ENCODE peak calls at places on chromosomes 7 and 10, in four cellular contexts. One of them, this sample, is unnamed.

GRCh38 chr10:80090120-80090519 is 11.7 kb downstream of the TMEM254 start:
- DNase-seq in K562: no peak
- DNase-seq in HCT116: no peak
- DNase-seq in SK-N-SH: no peak
- DNase-seq in this sample: no peak

GRCh38 chr7:66442385-66442784 is 186.3 kb upstream of the KCTD7 start:
- DNase-seq in HCT116: no peak
- DNase-seq in K562: no peak
- DNase-seq in SK-N-SH: no peak
- DNase-seq in this sample: no peak

GRCh38 chr7:36283171-36283570 is 106.5 kb upstream of the ANLN start:
- DNase-seq in K562: no peak
- DNase-seq in HCT116: no peak
- DNase-seq in SK-N-SH: no peak
- DNase-seq in this sample: no peak

GRCh38 chr7:50197547-50197946 is 104.5 kb upstream of the ZPBP start:
- DNase-seq in SK-N-SH: no peak
- DNase-seq in K562: peak
- DNase-seq in HCT116: peak
- DNase-seq in this sample: no peak

GRCh38 chr10:132700168-132701098 is 85.5 kb downstream of the NKX6-2 start:
- DNase-seq in K562: no peak
- DNase-seq in SK-N-SH: no peak
- DNase-seq in HCT116: no peak
- DNase-seq in this sample: no peak

GRCh38 chr7:41085244-41085643 is 617.6 kb downstream of the INHBA start:
- DNase-seq in K562: no peak
- DNase-seq in HCT116: no peak
- DNase-seq in SK-N-SH: no peak
- DNase-seq in this sample: no peak

GRCh38 chr7:20240080-20240926 is 23.1 kb upstream of the MACC1 start:
- DNase-seq in SK-N-SH: no peak
- DNase-seq in K562: no peak
- DNase-seq in HCT116: no peak
- DNase-seq in this sample: no peak

GRCh38 chr7:84738583-84739150 is 448.2 kb downstream of the SEMA3D start:
- DNase-seq in HCT116: no peak
- DNase-seq in K562: no peak
- DNase-seq in SK-N-SH: no peak
- DNase-seq in this sample: no peak

GRCh38 chr7:135180122-135180521 is 9.6 kb upstream of the CYREN start:
- DNase-seq in SK-N-SH: no peak
- DNase-seq in K562: no peak
- DNase-seq in HCT116: no peak
- DNase-seq in this sample: no peak

GRCh38 chr10:2978574-2979266 is 88.6 kb upstream of the PFKP start:
- DNase-seq in HCT116: no peak
- DNase-seq in SK-N-SH: no peak
- DNase-seq in K562: no peak
- DNase-seq in this sample: no peak

GRCh38 chr10:88236121-88236743 is 346.9 kb downstream of the RNLS start:
- DNase-seq in HCT116: no peak
- DNase-seq in SK-N-SH: no peak
- DNase-seq in K562: no peak
- DNase-seq in this sample: no peak

GRCh38 chr10:130866857-130867256 is 444.7 kb downstream of the TCERG1L start:
- DNase-seq in K562: no peak
- DNase-seq in HCT116: no peak
- DNase-seq in SK-N-SH: no peak
- DNase-seq in this sample: no peak

GRCh38 chr7:106031271-106032029 is 68.4 kb downstream of the CDHR3 start:
- DNase-seq in K562: no peak
- DNase-seq in HCT116: no peak
- DNase-seq in SK-N-SH: no peak
- DNase-seq in this sample: no peak

GRCh38 chr7:89837515-89837914 is 316.8 kb upstream of the STEAP1 start:
- DNase-seq in HCT116: no peak
- DNase-seq in K562: no peak
- DNase-seq in SK-N-SH: no peak
- DNase-seq in this sample: no peak

GRCh38 chr7:99375070-99375807 is 709 bp downstream of the ARPC1B start:
- DNase-seq in HCT116: no peak
- DNase-seq in SK-N-SH: peak
- DNase-seq in K562: peak
- DNase-seq in this sample: peak

GRCh38 chr10:51960494-51960895 is 261.1 kb upstream of the CSTF2T start:
- DNase-seq in K562: peak
- DNase-seq in HCT116: peak
- DNase-seq in SK-N-SH: peak
- DNase-seq in this sample: peak

GRCh38 chr10:67861750-67862460 is 22.6 kb upstream of the SIRT1 start:
- DNase-seq in K562: no peak
- DNase-seq in SK-N-SH: no peak
- DNase-seq in HCT116: no peak
- DNase-seq in this sample: no peak

GRCh38 chr10:63718453-63718852 is 197.3 kb downstream of the REEP3 start:
- DNase-seq in HCT116: no peak
- DNase-seq in SK-N-SH: no peak
- DNase-seq in K562: no peak
- DNase-seq in this sample: no peak

GRCh38 chr7:158707610-158708009 is 3.0 kb upstream of the NCAPG2 start:
- DNase-seq in K562: peak
- DNase-seq in SK-N-SH: no peak
- DNase-seq in HCT116: no peak
- DNase-seq in this sample: peak

GRCh38 chr7:75734586-75735047 is 4.1 kb downstream of the HIP1 start:
- DNase-seq in SK-N-SH: no peak
- DNase-seq in K562: peak
- DNase-seq in HCT116: no peak
- DNase-seq in this sample: no peak
- TF ChIP-seq JUND in SK-N-SH: no peak
- TF ChIP-seq JUND in K562: peak
- TF ChIP-seq JUND in HCT116: no peak
- TF ChIP-seq JUND in this sample: no peak

GRCh38 chr10:129334326-129334725 is 132.7 kb upstream of the MGMT start:
- DNase-seq in K562: no peak
- DNase-seq in HCT116: no peak
- DNase-seq in SK-N-SH: no peak
- DNase-seq in this sample: no peak

GRCh38 chr10:129329375-129330040 is 137.5 kb upstream of the MGMT start:
- DNase-seq in HCT116: no peak
- DNase-seq in SK-N-SH: no peak
- DNase-seq in K562: no peak
- DNase-seq in this sample: no peak

GRCh38 chr10:129335942-129336341 is 131.1 kb upstream of the MGMT start:
- DNase-seq in K562: no peak
- DNase-seq in HCT116: no peak
- DNase-seq in SK-N-SH: no peak
- DNase-seq in this sample: no peak

GRCh38 chr10:129335396-129335795 is 131.6 kb upstream of the MGMT start:
- DNase-seq in HCT116: no peak
- DNase-seq in SK-N-SH: no peak
- DNase-seq in K562: no peak
- DNase-seq in this sample: no peak

DNA sequence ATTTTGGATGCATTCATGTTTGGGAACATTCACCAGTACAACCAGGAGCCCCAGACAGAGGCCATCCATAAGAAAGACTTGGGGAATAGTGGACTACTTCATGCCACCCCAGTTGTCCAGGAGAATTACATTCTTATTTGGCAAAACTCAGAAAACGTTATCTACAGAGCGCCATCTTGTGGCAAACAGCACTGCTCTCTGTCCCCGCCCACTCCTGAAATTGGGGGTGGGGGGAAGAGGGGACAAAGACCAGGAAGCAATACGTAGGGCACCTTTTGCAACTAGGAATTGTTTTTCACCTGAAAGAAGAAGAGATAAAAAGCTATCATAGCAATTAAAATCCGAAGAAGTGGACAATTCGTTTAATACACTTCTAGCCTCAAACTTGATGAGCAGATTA is 134.6 kb upstream of the MGMT start:
- DNase-seq in SK-N-SH: peak
- DNase-seq in K562: peak
- DNase-seq in HCT116: peak
- DNase-seq in this sample: peak
- TF ChIP-seq JUND in SK-N-SH: no peak
- TF ChIP-seq JUND in K562: no peak
- TF ChIP-seq JUND in HCT116: no peak
- TF ChIP-seq JUND in this sample: no peak

GRCh38 chr7:44966731-44967538 is 11.9 kb downstream of the MYO1G start:
- DNase-seq in SK-N-SH: peak
- DNase-seq in HCT116: no peak
- DNase-seq in K562: peak
- DNase-seq in this sample: no peak

GRCh38 chr7:44964831-44965440 is 13.9 kb downstream of the MYO1G start:
- DNase-seq in SK-N-SH: peak
- DNase-seq in K562: no peak
- DNase-seq in HCT116: no peak
- DNase-seq in this sample: no peak

GRCh38 chr7:44967571-44968446 is 11.0 kb downstream of the MYO1G start:
- DNase-seq in K562: peak
- DNase-seq in HCT116: no peak
- DNase-seq in SK-N-SH: peak
- DNase-seq in this sample: no peak

GRCh38 chr7:44965441-44965903 is 13.3 kb downstream of the MYO1G start:
- DNase-seq in SK-N-SH: no peak
- DNase-seq in HCT116: no peak
- DNase-seq in K562: no peak
- DNase-seq in this sample: no peak

DNA sequence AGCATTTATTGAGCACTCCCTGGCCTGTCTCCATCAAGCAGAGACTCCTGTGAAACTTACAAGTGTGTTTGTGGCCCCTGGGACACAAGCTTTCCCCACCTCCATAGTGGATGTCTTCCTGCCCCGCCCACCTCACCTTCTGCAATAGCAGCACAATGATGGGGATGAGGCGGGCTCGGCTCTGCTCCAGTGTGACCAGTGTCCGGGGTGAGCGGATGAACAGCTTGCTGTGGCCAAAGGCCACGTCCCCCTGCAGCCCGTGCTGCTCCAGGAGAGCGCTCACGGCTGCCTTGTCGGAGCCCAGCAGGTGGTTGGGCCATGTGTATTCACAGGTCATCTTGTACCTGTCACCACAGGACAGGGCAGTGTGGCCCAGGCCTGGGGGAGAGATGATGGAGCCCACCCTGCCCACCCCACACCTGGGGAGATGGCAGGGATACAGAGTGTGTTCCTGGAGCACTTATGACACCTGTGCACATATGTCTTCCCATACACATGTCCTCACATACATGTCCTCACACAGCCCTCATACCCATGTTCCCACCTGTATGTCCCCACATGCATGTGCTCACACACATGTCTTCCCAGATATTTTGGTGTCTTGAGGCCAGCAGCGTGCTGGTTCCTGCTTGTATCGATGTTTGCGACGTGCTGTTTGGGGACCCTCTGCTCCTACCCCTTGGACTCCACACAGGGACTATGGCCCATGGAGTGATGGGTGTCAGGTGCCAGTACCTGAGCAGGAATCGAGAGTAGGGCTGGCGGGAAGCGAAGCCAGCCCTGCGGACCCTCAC is 12.7 kb downstream of the MYO1G start:
- DNase-seq in SK-N-SH: peak
- DNase-seq in K562: no peak
- DNase-seq in HCT116: no peak
- DNase-seq in this sample: no peak
- TF ChIP-seq JUND in SK-N-SH: no peak
- TF ChIP-seq JUND in K562: no peak
- TF ChIP-seq JUND in HCT116: no peak
- TF ChIP-seq JUND in this sample: no peak

GRCh38 chr7:139762886-139763285 is 14.9 kb downstream of the HIPK2 start:
- DNase-seq in HCT116: no peak
- DNase-seq in SK-N-SH: no peak
- DNase-seq in K562: no peak
- DNase-seq in this sample: no peak
- TF ChIP-seq JUND in HCT116: no peak
- TF ChIP-seq JUND in SK-N-SH: no peak
- TF ChIP-seq JUND in K562: no peak
- TF ChIP-seq JUND in this sample: no peak

GRCh38 chr7:56028942-56029630 is 22.2 kb downstream of the PSPH start:
- DNase-seq in K562: no peak
- DNase-seq in HCT116: no peak
- DNase-seq in SK-N-SH: no peak
- DNase-seq in this sample: peak
- TF ChIP-seq JUND in K562: no peak
- TF ChIP-seq JUND in HCT116: no peak
- TF ChIP-seq JUND in SK-N-SH: no peak
- TF ChIP-seq JUND in this sample: no peak

This sample was measured in T47D.